ENCODE peak calls at places on chromosome 18, in ten cellular contexts. B is hippocampal formation; P is stimulated activated CD4-positive, alpha-beta T cell treated with anti-CD3 and anti-CD28 coated beads, Interleukin-4, amount 100 ng/mL, for 24 hours; N is left ventricle myocardium inferior; J is AG08395; A is HFFc6; M is AG04450; X is left ventricle myocardium superior; D is HAP-1; V is C1 segment of cervical spinal cord. C is an unnamed sample.
A peak's percentile ranks its signal among the peaks of the same experiment; 100 is the strongest.

GRCh38 chr18:42296723-42297122 is 341.7 kb downstream of the PIK3C3 start:
- DNase-seq in B (no peak), P (no peak), N (no peak), J (peak; percentile 11), A (peak; percentile 13), M (no peak), X (no peak), D (no peak), V (no peak), C (no peak)

GRCh38 chr18:63882333-63883141 is 5.0 kb upstream of the SERPINB2 start:
- DNase-seq in B (no peak), P (no peak), N (no peak), J (peak; percentile 78), A (peak; percentile 95), M (peak; percentile 73), X (peak; percentile 33), D (no peak), V (no peak), C (peak; percentile 100)

GRCh38 chr18:51614033-51614432 is 416.6 kb upstream of the MEX3C start:
- DNase-seq in B (no peak), P (no peak), N (no peak), J (no peak), A (no peak), M (no peak), X (peak; percentile 18), D (no peak), V (no peak), C (peak; percentile 84)

GRCh38 chr18:11051462-11051861 is 97.9 kb downstream of the PIEZO2 start:
- DNase-seq in B (no peak), P (no peak), N (no peak), J (no peak), A (no peak), M (no peak), X (no peak), D (no peak), V (no peak), C (no peak)

GRCh38 chr18:55927831-55928230 is 339.8 kb upstream of the TCF4 start:
- DNase-seq in B (no peak), P (no peak), N (no peak), J (peak; percentile 69), A (peak; percentile 52), M (peak; percentile 81), X (no peak), D (no peak), V (no peak), C (no peak)

GRCh38 chr18:13414542-13414941 is 196.0 kb downstream of the LDLRAD4 start:
- DNase-seq in B (no peak), P (no peak), N (no peak), J (no peak), A (no peak), M (no peak), X (no peak), D (no peak), V (no peak), C (no peak)

GRCh38 chr18:48833701-48834394 is 116.9 kb downstream of the SMAD7 start:
- DNase-seq in B (no peak), P (peak; percentile 60), N (no peak), J (no peak), A (no peak), M (no peak), X (peak; percentile 18), D (no peak), V (no peak), C (no peak)

GRCh38 chr18:27713037-27713726 is 463.7 kb downstream of the CDH2 start:
- DNase-seq in B (no peak), P (no peak), N (no peak), J (no peak), A (no peak), M (no peak), X (no peak), D (no peak), V (no peak), C (no peak)

GRCh38 chr18:61817086-61817485 is 75.7 kb downstream of the RNF152 start:
- DNase-seq in B (no peak), P (no peak), N (no peak), J (peak; percentile 26), A (peak; percentile 41), M (no peak), X (no peak), D (no peak), V (no peak), C (no peak)

GRCh38 chr18:34738173-34738894 is 28.2 kb downstream of the DTNA start:
- DNase-seq in B (no peak), P (no peak), N (peak; percentile 22), J (no peak), A (peak; percentile 0), M (no peak), X (no peak), D (peak; percentile 72), V (no peak), C (peak; percentile 6)

GRCh38 chr18:73842795-73843394 is 304.7 kb downstream of the FBXO15 start:
- DNase-seq in B (peak; percentile 47), P (peak; percentile 37), N (no peak), J (peak; percentile 39), A (peak; percentile 50), M (peak; percentile 23), X (peak; percentile 43), D (peak; percentile 67), V (no peak), C (no peak)

GRCh38 chr18:36589857-36590543 is 238.8 kb downstream of the TPGS2 start:
- DNase-seq in B (no peak), P (no peak), N (no peak), J (peak; percentile 71), A (peak; percentile 52), M (no peak), X (no peak), D (no peak), V (no peak), C (no peak)

GRCh38 chr18:44464401-44465185 is 216.1 kb upstream of the SETBP1 start:
- DNase-seq in B (no peak), P (no peak), N (no peak), J (peak; percentile 14), A (no peak), M (no peak), X (no peak), D (no peak), V (no peak), C (peak; percentile 36)

GRCh38 chr18:75265255-75265654 is 54.7 kb downstream of the TSHZ1 start:
- DNase-seq in B (no peak), P (no peak), N (no peak), J (no peak), A (no peak), M (no peak), X (no peak), D (no peak), V (no peak), C (no peak)

GRCh38 chr18:71020342-71021096 is 731.7 kb downstream of the SOCS6 start:
- DNase-seq in B (no peak), P (no peak), N (no peak), J (no peak), A (no peak), M (no peak), X (no peak), D (no peak), V (no peak), C (no peak)

GRCh38 chr18:3538456-3538855 is 88.5 kb downstream of the TGIF1 start:
- DNase-seq in B (no peak), P (no peak), N (no peak), J (peak; percentile 33), A (no peak), M (no peak), X (no peak), D (no peak), V (no peak), C (no peak)

GRCh38 chr18:69889009-69889408 is 58.7 kb downstream of the CD226 start:
- DNase-seq in B (no peak), P (peak; percentile 37), N (no peak), J (peak; percentile 6), A (no peak), M (no peak), X (no peak), D (no peak), V (no peak), C (no peak)

GRCh38 chr18:44513233-44513632 is 167.5 kb upstream of the SETBP1 start:
- DNase-seq in B (no peak), P (no peak), N (no peak), J (no peak), A (no peak), M (no peak), X (no peak), D (no peak), V (no peak), C (no peak)

GRCh38 chr18:68848242-68848641 is 50.4 kb downstream of the CCDC102B start:
- DNase-seq in B (no peak), P (no peak), N (no peak), J (no peak), A (no peak), M (no peak), X (no peak), D (no peak), V (no peak), C (no peak)

GRCh38 chr18:50855976-50856772 is 22.7 kb upstream of the ME2 start:
- DNase-seq in B (no peak), P (no peak), N (no peak), J (no peak), A (no peak), M (no peak), X (no peak), D (no peak), V (no peak), C (no peak)

GRCh38 chr18:79470547-79470946 is 74.8 kb downstream of the NFATC1 start:
- DNase-seq in B (no peak), P (no peak), N (no peak), J (no peak), A (no peak), M (no peak), X (no peak), D (no peak), V (no peak), C (no peak)

GRCh38 chr18:44771957-44772917 is 91.5 kb downstream of the SETBP1 start:
- DNase-seq in B (no peak), P (no peak), N (peak; percentile 30), J (no peak), A (no peak), M (no peak), X (peak; percentile 55), D (no peak), V (no peak), C (no peak)

GRCh38 chr18:33231474-33232317 is 208.8 kb downstream of the CCDC178 start:
- DNase-seq in B (peak; percentile 55), P (peak; percentile 51), N (peak; percentile 19), J (peak; percentile 40), A (peak; percentile 38), M (peak; percentile 24), X (peak; percentile 39), D (peak; percentile 87), V (peak; percentile 35), C (peak; percentile 2)

GRCh38 chr18:23712445-23712844 is 23.2 kb downstream of the LAMA3 start:
- DNase-seq in B (no peak), P (no peak), N (no peak), J (no peak), A (no peak), M (no peak), X (no peak), D (no peak), V (no peak), C (no peak)

GRCh38 chr18:54958711-54959625 is at the start of gene CCDC68:
- DNase-seq in B (no peak), P (no peak), N (peak; percentile 52), J (no peak), A (no peak), M (no peak), X (peak; percentile 69), D (peak; percentile 84), V (no peak), C (no peak)

GRCh38 chr18:61854578-61854977 is 38.2 kb downstream of the RNF152 start:
- DNase-seq in B (no peak), P (no peak), N (no peak), J (no peak), A (no peak), M (peak; percentile 33), X (no peak), D (no peak), V (no peak), C (peak; percentile 12)

GRCh38 chr18:49400398-49401072 is 59.9 kb downstream of the DYM start:
- DNase-seq in B (no peak), P (no peak), N (no peak), J (no peak), A (no peak), M (no peak), X (no peak), D (no peak), V (no peak), C (no peak)

GRCh38 chr18:478679-479078 is 21.8 kb downstream of the COLEC12 start:
- DNase-seq in B (no peak), P (no peak), N (no peak), J (peak; percentile 58), A (no peak), M (no peak), X (no peak), D (no peak), V (no peak), C (no peak)